ENCODE peak calls at places on chromosomes 16 and 17, in seven cellular contexts. X is CD8-positive, alpha-beta memory T cell; I is SK-N-MC; Y is tibial nerve; B is sigmoid colon; J is mesenchymal stem cell; S is breast epithelium. A is an unnamed sample.

GRCh38 chr16:66521951-66522771 is 27.8 kb downstream of the TK2 start:
- DNase-seq in X (peak; percentile 77), I (no peak), Y (no peak), B (no peak), J (peak; percentile 84), S (no peak), A (no peak)

GRCh38 chr16:25823891-25824290 is 132.1 kb downstream of the HS3ST4 start:
- DNase-seq in X (no peak), I (no peak), Y (no peak), B (no peak), J (no peak), S (no peak), A (no peak)

GRCh38 chr16:10738231-10739077 is 5.2 kb upstream of the NUBP1 start:
- DNase-seq in X (no peak), I (no peak), Y (no peak), B (peak; percentile 86), J (peak; percentile 89), S (no peak), A (peak; percentile 79)

GRCh38 chr16:29198731-29199521 is 207.6 kb downstream of the NPIPB11 start:
- DNase-seq in X (no peak), I (no peak), Y (no peak), B (peak; percentile 69), J (no peak), S (peak; percentile 27), A (no peak)

GRCh38 chr16:15757630-15758251 is 99.1 kb downstream of the MYH11 start:
- DNase-seq in X (no peak), I (no peak), Y (no peak), B (no peak), J (no peak), S (no peak), A (no peak)

GRCh38 chr16:86697715-86698114 is 119.4 kb downstream of the FOXL1 start:
- DNase-seq in X (no peak), I (no peak), Y (no peak), B (no peak), J (no peak), S (no peak), A (no peak)

GRCh38 chr16:47687694-47688093 is 226.6 kb downstream of the PHKB start:
- DNase-seq in X (no peak), I (no peak), Y (no peak), B (no peak), J (no peak), S (no peak), A (no peak)

GRCh38 chr16:77171750-77172635 is 19.0 kb upstream of the MON1B start:
- DNase-seq in X (peak; percentile 23), I (no peak), Y (no peak), B (no peak), J (peak; percentile 62), S (no peak), A (no peak)

GRCh38 chr16:50459681-50460080 is 88.5 kb upstream of the NKD1 start:
- DNase-seq in X (no peak), I (no peak), Y (no peak), B (peak; percentile 27), J (no peak), S (peak; percentile 12), A (no peak)

GRCh38 chr16:88325087-88325750 is 57.5 kb upstream of the ZNF469 start:
- DNase-seq in X (no peak), I (no peak), Y (no peak), B (no peak), J (no peak), S (no peak), A (no peak)

GRCh38 chr17:81295678-81296381 is 723 bp upstream of the SLC38A10 start:
- DNase-seq in X (peak; percentile 45), I (no peak), Y (no peak), B (no peak), J (peak; percentile 69), S (no peak), A (no peak)

GRCh38 chr17:8223356-8224063 is 13.1 kb upstream of the AURKB start:
- DNase-seq in X (no peak), I (no peak), Y (peak; percentile 40), B (peak; percentile 85), J (peak; percentile 73), S (peak; percentile 72), A (peak; percentile 54)

GRCh38 chr17:51228177-51228576 is 31.7 kb downstream of the MBTD1 start:
- DNase-seq in X (no peak), I (no peak), Y (no peak), B (no peak), J (peak; percentile 29), S (no peak), A (no peak)

GRCh38 chr16:28845173-28846079 is 722 bp downstream of the TUFM start:
- DNase-seq in X (no peak), I (no peak), Y (no peak), B (no peak), J (peak; percentile 32), S (no peak), A (no peak)

GRCh38 chr17:68435361-68435760 is 21.9 kb downstream of the WIPI1 start:
- DNase-seq in X (no peak), I (no peak), Y (no peak), B (no peak), J (no peak), S (no peak), A (no peak)

GRCh38 chr17:68437979-68438877 is 19.1 kb downstream of the WIPI1 start:
- DNase-seq in X (peak; percentile 47), I (no peak), Y (no peak), B (no peak), J (peak; percentile 79), S (no peak), A (no peak)

GRCh38 chr17:68433911-68434503 is 23.3 kb downstream of the WIPI1 start:
- DNase-seq in X (no peak), I (no peak), Y (no peak), B (no peak), J (no peak), S (no peak), A (peak; percentile 43)

GRCh38 chr17:68433211-68433610 is 24.1 kb downstream of the WIPI1 start:
- DNase-seq in X (no peak), I (no peak), Y (no peak), B (no peak), J (no peak), S (no peak), A (no peak)

DNA sequence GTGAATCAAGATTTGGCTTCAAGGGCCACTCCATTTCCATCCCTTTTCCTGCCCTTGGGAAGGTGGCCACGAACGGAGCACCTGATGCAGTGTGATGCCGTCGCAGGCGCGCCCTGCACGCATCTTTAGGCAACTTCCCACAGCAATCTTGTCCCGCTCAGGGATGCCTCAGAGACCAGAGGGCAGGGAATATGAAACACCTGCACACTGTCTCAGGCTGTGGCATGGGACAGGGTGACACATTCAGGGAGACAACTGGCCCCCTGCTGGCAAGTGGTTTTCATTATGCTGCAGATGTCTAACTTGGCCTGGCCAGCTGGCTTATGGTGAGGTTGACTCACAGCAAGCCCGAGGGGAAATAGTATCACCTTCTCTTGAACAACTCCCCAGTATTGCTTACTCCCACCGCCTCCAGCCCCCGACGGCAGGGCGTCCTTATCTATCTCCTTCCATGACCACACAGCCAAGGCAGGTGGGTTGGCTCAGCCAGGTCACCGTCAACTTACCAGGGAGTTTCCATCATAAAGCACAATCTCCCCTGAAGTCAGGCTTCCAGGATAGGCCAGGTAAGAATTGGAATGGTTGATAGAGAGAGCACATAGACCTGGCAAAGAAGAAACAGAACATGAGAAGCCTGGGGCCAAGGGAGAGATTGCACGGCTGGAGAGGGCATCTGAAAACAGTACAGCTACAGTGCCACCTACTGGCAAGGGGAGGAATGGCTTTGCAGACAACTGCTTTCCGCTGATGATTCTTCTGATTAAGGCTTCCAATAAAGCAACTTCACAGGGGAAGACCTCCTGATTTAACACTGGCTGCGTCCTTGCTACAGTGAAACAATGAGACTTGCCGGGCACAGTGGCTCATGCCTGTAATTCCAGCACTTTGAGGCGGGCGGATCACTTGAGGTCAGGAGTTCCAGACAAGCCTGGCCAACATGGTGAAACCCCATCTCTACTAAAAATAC is 21.1 kb downstream of the WIPI1 start:
- DNase-seq in X (peak; percentile 77), I (peak; percentile 44), Y (peak; percentile 61), B (peak; percentile 84), J (peak; percentile 84), S (peak; percentile 82), A (peak; percentile 69)
- H3K27ac ChIP-seq in X (no peak overlapping the region), I (no peak overlapping the region), Y (no peak overlapping the region), B (no peak overlapping the region), J (no peak overlapping the region), S (peak overlapping the region; percentile 68), A (peak overlapping the region; percentile 92)

GRCh38 chr17:48177816-48178215 is 70.2 kb downstream of the SNX11 start:
- DNase-seq in X (no peak), I (no peak), Y (no peak), B (no peak), J (no peak), S (no peak), A (no peak)

GRCh38 chr17:48175692-48176450 is 68.3 kb downstream of the SNX11 start:
- DNase-seq in X (no peak), I (no peak), Y (no peak), B (no peak), J (peak; percentile 29), S (no peak), A (no peak)

GRCh38 chr17:48178327-48178726 is 70.8 kb downstream of the SNX11 start:
- DNase-seq in X (no peak), I (no peak), Y (no peak), B (no peak), J (no peak), S (no peak), A (no peak)

GRCh38 chr17:48174833-48175232 is 67.3 kb downstream of the SNX11 start:
- DNase-seq in X (no peak), I (no peak), Y (no peak), B (no peak), J (no peak), S (no peak), A (no peak)

GRCh38 chr17:48176456-48176855 is 68.9 kb downstream of the SNX11 start:
- DNase-seq in X (no peak), I (no peak), Y (no peak), B (no peak), J (no peak), S (no peak), A (no peak)
- H3K27ac ChIP-seq in X (no peak overlapping the region), I (peak overlapping the region; percentile 84), Y (no peak overlapping the region), B (no peak overlapping the region), J (peak overlapping the region; percentile 78), S (no peak overlapping the region), A (no peak overlapping the region)

GRCh38 chr17:39716073-39716818 is 14.1 kb downstream of the MIEN1 start:
- DNase-seq in X (no peak), I (no peak), Y (no peak), B (no peak), J (no peak), S (no peak), A (no peak)
- H3K27ac ChIP-seq in X (no peak overlapping the region), I (no peak overlapping the region), Y (no peak overlapping the region), B (no peak overlapping the region), J (no peak overlapping the region), S (peak overlapping the region; percentile 95), A (no peak overlapping the region)

GRCh38 chr17:75033346-75034235 is 13.2 kb downstream of the ATP5PD start:
- DNase-seq in X (peak; percentile 81), I (peak; percentile 84), Y (peak; percentile 95), B (peak; percentile 97), J (peak; percentile 95), S (peak; percentile 95), A (peak; percentile 86)
- H3K27ac ChIP-seq in X (peak overlapping the region; percentile 62), I (peak overlapping the region; percentile 97), Y (peak overlapping the region; percentile 93), B (peak overlapping the region; percentile 94), J (peak overlapping the region; percentile 50), S (peak overlapping the region; percentile 94), A (peak overlapping the region; percentile 84)

GRCh38 chr17:49123061-49123460 is 9.5 kb upstream of the B4GALNT2 start:
- DNase-seq in X (no peak), I (no peak), Y (no peak), B (no peak), J (no peak), S (no peak), A (no peak)
- H3K27ac ChIP-seq in X (no peak overlapping the region), I (no peak overlapping the region), Y (no peak overlapping the region), B (no peak overlapping the region), J (no peak overlapping the region), S (no peak overlapping the region), A (no peak overlapping the region)

A was measured in gastrocnemius medialis.